ENCODE peak calls at places on chromosomes 16 and 17, in six cellular contexts. O is upper lobe of right lung, J is thoracic aorta, D is breast epithelium, X is Caco-2, H is mucosa of descending colon. M is an unnamed sample.

GRCh38 chr16:71792176-71792575 is 16.5 kb downstream of the AP1G1 start:
- DNase-seq in O (no peak), J (no peak), D (no peak), X (no peak), H (no peak), M (no peak)

GRCh38 chr17:81067331-81067730 is 32.4 kb downstream of the BAIAP2 start:
- DNase-seq in O (no peak), J (no peak), D (no peak), X (no peak), H (no peak), M (peak; percentile 49)

GRCh38 chr16:84804326-84804725 is 15.5 kb upstream of the CRISPLD2 start:
- DNase-seq in O (no peak), J (no peak), D (no peak), X (no peak), H (no peak), M (no peak)

GRCh38 chr17:49035470-49036269 is 38.5 kb downstream of the IGF2BP1 start:
- DNase-seq in O (no peak), J (no peak), D (peak; percentile 34), X (peak; percentile 83), H (peak; percentile 61), M (peak; percentile 70)

GRCh38 chr17:37220609-37220953 is 155.2 kb upstream of the C17orf78 start:
- DNase-seq in O (no peak), J (no peak), D (no peak), X (peak; percentile 29), H (peak; percentile 17), M (peak; percentile 52)

GRCh38 chr17:79633154-79633553 is 22.3 kb upstream of the RBFOX3 start:
- DNase-seq in O (peak; percentile 48), J (no peak), D (no peak), X (no peak), H (no peak), M (no peak)

GRCh38 chr16:76639685-76640289 is 362.6 kb downstream of the CNTNAP4 start:
- DNase-seq in O (no peak), J (no peak), D (no peak), X (peak; percentile 70), H (peak; percentile 52), M (peak; percentile 19)

GRCh38 chr16:54430491-54431030 is 144.0 kb upstream of the IRX3 start:
- DNase-seq in O (no peak), J (no peak), D (no peak), X (peak; percentile 38), H (no peak), M (no peak)

GRCh38 chr16:21088646-21089538 is 61.8 kb downstream of the DNAH3 start:
- DNase-seq in O (no peak), J (no peak), D (no peak), X (no peak), H (no peak), M (no peak)

GRCh38 chr17:17860761-17861107 is 23.9 kb upstream of the SREBF1 start:
- DNase-seq in O (no peak), J (no peak), D (no peak), X (no peak), H (no peak), M (no peak)

GRCh38 chr16:53085539-53086450 is 31.0 kb downstream of the CHD9 start:
- DNase-seq in O (no peak), J (no peak), D (no peak), X (no peak), H (no peak), M (no peak)

GRCh38 chr17:39608142-39608541 is 422 bp upstream of the NEUROD2 start:
- DNase-seq in O (no peak), J (no peak), D (no peak), X (no peak), H (no peak), M (no peak)

GRCh38 chr17:30790279-30790678 is 34.2 kb downstream of the CRLF3 start:
- DNase-seq in O (no peak), J (no peak), D (no peak), X (no peak), H (no peak), M (no peak)

GRCh38 chr16:55249361-55249760 is 74.6 kb upstream of the IRX6 start:
- DNase-seq in O (no peak), J (no peak), D (no peak), X (no peak), H (no peak), M (no peak)

GRCh38 chr17:14010999-14011692 is 58.2 kb upstream of the COX10 start:
- DNase-seq in O (no peak), J (no peak), D (no peak), X (no peak), H (no peak), M (no peak)

GRCh38 chr17:61986898-61987297 is 59.1 kb upstream of the INTS2 start:
- DNase-seq in O (no peak), J (no peak), D (no peak), X (no peak), H (no peak), M (no peak)

GRCh38 chr17:57810740-57811632 is 38.9 kb downstream of the MRPS23 start:
- DNase-seq in O (no peak), J (no peak), D (peak; percentile 23), X (no peak), H (peak; percentile 10), M (no peak)

GRCh38 chr16:78434401-78434800 is 334.9 kb downstream of the WWOX start:
- DNase-seq in O (no peak), J (no peak), D (no peak), X (no peak), H (no peak), M (no peak)

GRCh38 chr17:71846561-71846960 is 274.3 kb upstream of the SOX9 start:
- DNase-seq in O (no peak), J (no peak), D (no peak), X (no peak), H (no peak), M (no peak)

GRCh38 chr17:59399914-59400313 is 68.5 kb downstream of the YPEL2 start:
- DNase-seq in O (no peak), J (no peak), D (no peak), X (no peak), H (no peak), M (no peak)

GRCh38 chr17:40319651-40320550 is 10.9 kb downstream of the RARA start:
- DNase-seq in O (peak; percentile 85), J (no peak), D (peak; percentile 53), X (no peak), H (no peak), M (no peak)

GRCh38 chr16:81901483-81901882 is 109.8 kb downstream of the SDR42E1 start:
- DNase-seq in O (no peak), J (no peak), D (no peak), X (no peak), H (peak; percentile 22), M (no peak)

GRCh38 chr16:12308060-12308459 is 331.5 kb downstream of the SNX29 start:
- DNase-seq in O (no peak), J (no peak), D (no peak), X (no peak), H (no peak), M (no peak)

GRCh38 chr17:35129973-35130351 is 8.5 kb downstream of the FNDC8 start:
- DNase-seq in O (no peak), J (no peak), D (no peak), X (no peak), H (no peak), M (no peak)

GRCh38 chr17:80259642-80260535 is 763 bp upstream of the RNF213 start:
- DNase-seq in O (peak; percentile 90), J (no peak), D (no peak), X (peak; percentile 91), H (peak; percentile 72), M (peak; percentile 91)

GRCh38 chr16:79508294-79508693 is 92.2 kb downstream of the MAF start:
- DNase-seq in O (no peak), J (no peak), D (no peak), X (no peak), H (no peak), M (no peak)

GRCh38 chr17:63452091-63452978 is 6.2 kb upstream of the CYB561 start:
- DNase-seq in O (no peak), J (no peak), D (no peak), X (no peak), H (no peak), M (no peak)

GRCh38 chr17:6427284-6427781 is 7.6 kb downstream of the AIPL1 start:
- DNase-seq in O (no peak), J (no peak), D (no peak), X (no peak), H (peak; percentile 27), M (no peak)

DNA sequence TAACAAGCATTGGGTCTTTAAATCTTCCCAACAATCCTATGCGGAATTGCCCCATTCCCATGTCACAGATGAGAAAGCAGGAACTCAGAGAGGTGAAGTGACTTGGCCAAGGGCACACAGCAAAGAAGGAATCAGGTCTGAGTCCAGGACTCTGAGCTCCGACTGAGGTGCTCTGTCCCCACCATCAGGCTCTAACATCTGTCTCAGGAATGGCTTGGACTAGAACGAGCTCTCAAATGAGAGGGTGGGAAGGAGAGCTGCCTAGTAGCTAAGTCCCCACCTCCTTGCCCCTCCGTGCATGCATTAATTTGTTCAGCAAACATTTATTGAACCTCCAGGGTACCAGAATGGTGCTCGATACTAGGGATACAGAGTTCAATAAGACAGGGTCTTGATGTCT is 26.7 kb downstream of the ABCC3 start:
- DNase-seq in O (no peak), J (no peak), D (no peak), X (no peak), H (no peak), M (no peak)
- H3K4me1 ChIP-seq in O (peaks cover 30% of the 10 kb centered on the region), J (peaks cover 27% of the 10 kb centered on the region), D (peaks cover 20% of the 10 kb centered on the region), X (peaks cover 31% of the 10 kb centered on the region), H (peaks cover 43% of the 10 kb centered on the region), M (peaks cover 8% of the 10 kb centered on the region)

GRCh38 chr17:16622540-16623277 is 30.9 kb downstream of the ZNF624 start:
- DNase-seq in O (no peak), J (no peak), D (no peak), X (no peak), H (no peak), M (no peak)
- H3K9me3 ChIP-seq in O (peaks cover 74% of the 10 kb centered on the region), J (peaks cover 89% of the 10 kb centered on the region), D (peaks cover 63% of the 10 kb centered on the region), X (peaks cover 76% of the 10 kb centered on the region), H (peaks cover 98% of the 10 kb centered on the region), M (peaks cover 7% of the 10 kb centered on the region)

GRCh38 chr16:88303405-88303804 is 79.4 kb upstream of the ZNF469 start:
- DNase-seq in O (no peak), J (no peak), D (no peak), X (no peak), H (no peak), M (no peak)
- H3K4me1 ChIP-seq in O (peaks cover 4% of the 10 kb centered on the region), J (peaks cover 16% of the 10 kb centered on the region), D (no peaks in the 10 kb centered on the region), X (peaks cover 21% of the 10 kb centered on the region), H (no peaks in the 10 kb centered on the region), M (no peaks in the 10 kb centered on the region)

GRCh38 chr17:60495260-60495659 is 30.8 kb downstream of the APPBP2 start:
- DNase-seq in O (no peak), J (no peak), D (no peak), X (no peak), H (no peak), M (no peak)

GRCh38 chr17:60496051-60496450 is 30.0 kb downstream of the APPBP2 start:
- DNase-seq in O (no peak), J (no peak), D (no peak), X (no peak), H (no peak), M (no peak)

GRCh38 chr17:60493847-60494321 is 32.2 kb downstream of the APPBP2 start:
- DNase-seq in O (no peak), J (no peak), D (no peak), X (no peak), H (no peak), M (no peak)

DNA sequence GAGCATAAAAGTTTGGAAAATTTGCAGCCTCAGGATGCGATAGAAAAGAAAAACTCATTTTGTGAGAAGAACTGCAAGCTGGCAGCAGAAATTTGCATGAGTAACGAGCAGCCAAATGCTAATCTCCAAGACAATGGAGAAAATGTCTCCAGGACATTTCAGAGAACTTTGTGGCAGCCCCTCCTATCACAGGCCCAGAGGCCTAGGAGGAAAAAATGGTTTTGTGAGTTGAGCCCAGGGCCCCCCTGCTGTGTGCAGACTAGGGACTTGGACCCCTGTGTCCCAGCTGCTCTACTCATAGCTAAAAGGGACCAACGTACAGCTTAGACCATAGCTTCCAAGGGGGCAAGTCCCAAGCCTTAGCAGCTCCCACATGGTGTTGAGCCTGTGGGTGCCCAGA is 34.3 kb downstream of the APPBP2 start:
- DNase-seq in O (no peak), J (no peak), D (no peak), X (no peak), H (no peak), M (no peak)
- H3K9me3 ChIP-seq in O (no peaks in the 10 kb centered on the region), J (no peaks in the 10 kb centered on the region), D (peaks cover 9% of the 10 kb centered on the region), X (peaks cover 57% of the 10 kb centered on the region), H (peaks cover 20% of the 10 kb centered on the region), M (no peaks in the 10 kb centered on the region)